ENCODE peak calls at places on chromosome 3, in ten cellular contexts. I is natural killer cell; Y is stimulated activated CD8-positive, alpha-beta memory T cell treated with anti-CD3 and anti-CD28 coated beads, Interleukin-7, amount 100 ng/mL, for 1 hour; K is H7; L is NCI-H524 treated with DMSO at 0.1 percent for 48 hours; A is endothelial cell; E is GM23248; O is SJSA1; H is bronchial epithelial cell; Z is amniotic epithelial cell. B is an unnamed sample.

GRCh38 chr3:197961582-197961945 is 1.5 kb downstream of the LMLN start:
- DNase-seq in A (no peak), H (no peak), Z (no peak), L (no peak), E (no peak), K (no peak), O (no peak), Y (no peak), I (no peak), B (no peak)

GRCh38 chr3:17632401-17633100 is 109.9 kb downstream of the TBC1D5 start:
- DNase-seq in H (peak), I (no peak), K (no peak), O (peak), E (peak), Z (peak), Y (no peak), A (no peak), L (no peak), B (peak)

GRCh38 chr3:144273611-144274010 is 302.0 kb downstream of the DIPK2A start:
- DNase-seq in A (no peak), I (no peak), L (no peak), O (no peak), H (peak), K (no peak), E (peak), Y (no peak), Z (peak), B (peak)

GRCh38 chr3:69569520-69569919 is 169.7 kb upstream of the MITF start:
- DNase-seq in K (no peak), A (no peak), H (no peak), Z (peak), Y (no peak), E (no peak), O (no peak), I (no peak), L (no peak), B (no peak)

GRCh38 chr3:177792363-177793030 is 595.2 kb upstream of the TBL1XR1 start:
- DNase-seq in L (no peak), E (peak), Z (no peak), K (no peak), H (no peak), I (no peak), Y (no peak), A (no peak), O (no peak), B (no peak)

GRCh38 chr3:183807329-183807728 is 18.0 kb downstream of the MAP6D1 start:
- DNase-seq in Z (no peak), O (no peak), I (no peak), L (peak), K (no peak), E (no peak), Y (no peak), H (no peak), A (no peak), B (no peak)

GRCh38 chr3:98556164-98557130 is 24.7 kb downstream of the GPR15 start:
- DNase-seq in L (no peak), O (peak), K (no peak), Y (no peak), I (no peak), A (no peak), Z (peak), E (peak), H (no peak), B (no peak)

GRCh38 chr3:33144433-33144832 is 30.6 kb downstream of the CRTAP start:
- DNase-seq in L (no peak), Z (no peak), O (no peak), Y (no peak), K (peak), E (no peak), A (peak), H (no peak), I (no peak), B (no peak)

GRCh38 chr3:5568451-5568850 is 380.9 kb downstream of the EDEM1 start:
- DNase-seq in O (no peak), L (no peak), I (no peak), E (no peak), K (no peak), Z (no peak), H (peak), Y (no peak), A (no peak), B (peak)

GRCh38 chr3:29286841-29287240 is 6.0 kb downstream of the RBMS3 start:
- DNase-seq in Z (no peak), Y (no peak), A (no peak), H (peak), E (peak), O (no peak), L (no peak), K (no peak), I (no peak), B (no peak)

GRCh38 chr3:38587548-38588131 is 61.8 kb downstream of the SCN5A start:
- DNase-seq in Z (no peak), H (no peak), K (no peak), E (no peak), I (peak), Y (no peak), L (no peak), O (peak), A (no peak), B (no peak)

GRCh38 chr3:170862618-170863374 is 7.2 kb downstream of the RPL22L1 start:
- DNase-seq in Y (no peak), I (no peak), O (no peak), H (no peak), L (no peak), K (no peak), E (peak), Z (no peak), A (no peak), B (no peak)

GRCh38 chr3:126512916-126513650 is 4.5 kb downstream of the UROC1 start:
- DNase-seq in Z (no peak), A (no peak), I (no peak), H (no peak), L (no peak), O (no peak), K (no peak), Y (no peak), E (no peak), B (no peak)

GRCh38 chr3:172315401-172316091 is 132.7 kb downstream of the GHSR start:
- DNase-seq in Z (peak), I (no peak), A (no peak), Y (no peak), L (no peak), E (peak), K (no peak), H (peak), O (no peak), B (peak)

GRCh38 chr3:32816439-32817194 is 1.2 kb upstream of the TRIM71 start:
- DNase-seq in Z (peak), A (peak), I (no peak), O (no peak), K (peak), Y (no peak), E (peak), H (no peak), L (no peak), B (no peak)

GRCh38 chr3:128416578-128417150 is 50.0 kb downstream of the DNAJB8 start:
- DNase-seq in Y (no peak), H (peak), A (no peak), L (no peak), E (peak), O (peak), K (no peak), Z (peak), I (no peak), B (peak)

GRCh38 chr3:150253622-150254021 is 154.5 kb upstream of the TSC22D2 start:
- DNase-seq in I (no peak), L (no peak), O (no peak), A (no peak), Z (no peak), Y (no peak), E (no peak), H (peak), K (no peak), B (peak)

GRCh38 chr3:128297401-128298138 is 144.3 kb downstream of the EEFSEC start:
- DNase-seq in Y (no peak), O (no peak), K (peak), I (no peak), L (no peak), E (peak), Z (no peak), H (peak), A (no peak), B (peak)

GRCh38 chr3:122085666-122086065 is 30.5 kb downstream of the CD86 start:
- DNase-seq in E (peak), O (no peak), H (no peak), Y (no peak), Z (peak), L (no peak), A (no peak), K (no peak), I (no peak), B (no peak)

GRCh38 chr3:173938159-173938558 is 540.6 kb downstream of the NLGN1 start:
- DNase-seq in Z (peak), H (peak), E (peak), A (no peak), L (no peak), Y (no peak), K (no peak), O (no peak), I (no peak), B (peak)

GRCh38 chr3:146903927-146904326 is 298.8 kb upstream of the PLSCR5 start:
- DNase-seq in I (no peak), Y (no peak), K (no peak), A (no peak), O (no peak), L (no peak), E (no peak), Z (no peak), H (no peak), B (no peak)

GRCh38 chr3:147924755-147925154 is 515.6 kb downstream of the ZIC1 start:
- DNase-seq in Z (no peak), A (no peak), Y (no peak), L (no peak), I (no peak), O (no peak), K (no peak), H (peak), E (no peak), B (no peak)

GRCh38 chr3:161644871-161645636 is 148.4 kb downstream of the OTOL1 start:
- DNase-seq in K (no peak), I (no peak), Z (no peak), A (no peak), E (no peak), H (no peak), O (no peak), L (no peak), Y (no peak), B (peak)

GRCh38 chr3:52182691-52183090 is 15.3 kb upstream of the ALAS1 start:
- DNase-seq in E (no peak), A (no peak), O (no peak), Y (no peak), I (no peak), Z (no peak), L (no peak), H (no peak), K (no peak), B (no peak)

GRCh38 chr3:189961525-189962161 is 159.1 kb downstream of the P3H2 start:
- DNase-seq in Z (peak), Y (peak), L (peak), H (peak), E (peak), A (peak), K (peak), O (peak), I (peak), B (peak)

GRCh38 chr3:15300318-15301078 is 31.9 kb downstream of the SH3BP5 start:
- DNase-seq in Z (peak), A (peak), H (peak), L (no peak), I (no peak), K (no peak), Y (no peak), O (peak), E (peak), B (peak)

B was measured in renal cortical epithelial cell.